ENCODE peak calls at places on chromosomes 6 and 20, in eight cellular contexts. Y is NT2/D1; O is breast epithelium; N is DND-41; J is astrocyte; D is left lung; W is CD8-positive, alpha-beta memory T cell; S is CD4-positive, CD25-positive, alpha-beta regulatory T cell. R is an unnamed sample.
A peak's percentile ranks its signal among the peaks of the same experiment; 100 is the strongest.

GRCh38 chr6:73969982-73970960 is 274.3 kb downstream of the CD109 start:
- DNase-seq in Y (no peak), O (no peak), N (no peak), J (peak; percentile 45), D (no peak), W (no peak), S (no peak), R (no peak)

GRCh38 chr6:82957171-82957894 is 108.3 kb downstream of the UBE3D start:
- DNase-seq in Y (no peak), O (no peak), N (peak; percentile 83), J (peak; percentile 22), D (no peak), W (no peak), S (no peak), R (no peak)

GRCh38 chr6:132401120-132401940 is at the start of gene MOXD1:
- DNase-seq in Y (no peak), O (no peak), N (no peak), J (no peak), D (peak; percentile 81), W (peak; percentile 1), S (no peak), R (no peak)

GRCh38 chr6:147922764-147923163 is 414.3 kb downstream of the SAMD5 start:
- DNase-seq in Y (no peak), O (no peak), N (no peak), J (no peak), D (no peak), W (no peak), S (no peak), R (no peak)

GRCh38 chr20:62739581-62740285 is 31.1 kb downstream of the NTSR1 start:
- DNase-seq in Y (no peak), O (no peak), N (no peak), J (no peak), D (peak; percentile 90), W (peak; percentile 17), S (peak; percentile 31), R (no peak)

GRCh38 chr6:87832025-87832825 is 130.2 kb upstream of the AKIRIN2 start:
- DNase-seq in Y (no peak), O (no peak), N (no peak), J (peak; percentile 19), D (no peak), W (peak; percentile 27), S (no peak), R (no peak)

GRCh38 chr6:131381694-131382093 is 191.3 kb upstream of the ARG1 start:
- DNase-seq in Y (no peak), O (no peak), N (no peak), J (no peak), D (no peak), W (no peak), S (no peak), R (no peak)

GRCh38 chr6:1313755-1314503 is 2.0 kb downstream of the FOXQ1 start:
- DNase-seq in Y (no peak), O (no peak), N (no peak), J (no peak), D (peak; percentile 87), W (no peak), S (no peak), R (no peak)

GRCh38 chr20:6121504-6121903 is 1.3 kb downstream of the FERMT1 start:
- DNase-seq in Y (no peak), O (no peak), N (no peak), J (no peak), D (no peak), W (no peak), S (no peak), R (no peak)
- H3K4me3 ChIP-seq in Y (no peak overlapping the region), O (no peak overlapping the region), N (no peak overlapping the region), J (no peak overlapping the region), D (no peak overlapping the region), W (no peak overlapping the region), S (no peak overlapping the region), R (no peak overlapping the region)

GRCh38 chr6:78390066-78390465 is 477.3 kb upstream of the IRAK1BP1 start:
- DNase-seq in Y (no peak), O (no peak), N (no peak), J (no peak), D (no peak), W (no peak), S (no peak), R (no peak)
- H3K9me3 ChIP-seq in Y (peaks cover 17% of the 10 kb centered on the region), O (peaks cover 46% of the 10 kb centered on the region), N (peaks cover 5% of the 10 kb centered on the region), J (no peaks in the 10 kb centered on the region), D (no peaks in the 10 kb centered on the region), W (peaks cover 5% of the 10 kb centered on the region), S (no peaks in the 10 kb centered on the region), R (peaks cover 4% of the 10 kb centered on the region)

DNA sequence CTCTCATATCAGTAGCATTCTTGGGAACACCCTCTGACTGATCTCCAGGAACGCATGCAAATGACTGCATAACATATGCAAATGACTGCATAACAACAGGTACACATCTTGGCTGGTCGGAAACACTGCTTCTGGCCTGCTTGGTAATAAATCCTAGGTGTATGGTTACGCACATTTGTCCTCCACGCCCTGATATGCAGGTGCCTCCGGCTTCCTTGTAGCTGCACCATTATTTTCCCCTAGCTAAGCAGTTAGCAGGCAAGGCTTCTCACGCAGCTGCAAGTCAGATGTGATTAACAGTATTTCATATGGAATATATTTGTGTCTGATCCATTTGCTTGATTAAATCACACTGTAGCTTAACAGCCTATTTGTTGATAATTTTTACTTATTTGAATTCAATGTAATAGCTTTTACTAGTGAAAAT is 5.9 kb downstream of the RPS6KA2 start:
- DNase-seq in Y (no peak), O (no peak), N (no peak), J (no peak), D (no peak), W (no peak), S (no peak), R (no peak)
- H3K4me1 ChIP-seq in Y (peaks cover 5% of the 10 kb centered on the region), O (peaks cover 13% of the 10 kb centered on the region), N (no peaks in the 10 kb centered on the region), J (peaks cover 62% of the 10 kb centered on the region), D (peaks cover 85% of the 10 kb centered on the region), W (peaks cover under 1% of the 10 kb centered on the region), S (peaks cover 7% of the 10 kb centered on the region), R (peaks cover 23% of the 10 kb centered on the region)

GRCh38 chr6:90277301-90278011 is 19.2 kb downstream of the BACH2 start:
- DNase-seq in Y (no peak), O (no peak), N (no peak), J (no peak), D (no peak), W (no peak), S (no peak), R (no peak)

GRCh38 chr6:90274481-90275030 is 22.1 kb downstream of the BACH2 start:
- DNase-seq in Y (no peak), O (peak; percentile 34), N (peak; percentile 84), J (no peak), D (no peak), W (peak; percentile 97), S (peak; percentile 79), R (no peak)

GRCh38 chr6:90273863-90274262 is 22.8 kb downstream of the BACH2 start:
- DNase-seq in Y (no peak), O (no peak), N (no peak), J (no peak), D (no peak), W (no peak), S (no peak), R (no peak)

GRCh38 chr6:90278129-90278528 is 18.5 kb downstream of the BACH2 start:
- DNase-seq in Y (no peak), O (no peak), N (no peak), J (no peak), D (no peak), W (no peak), S (no peak), R (no peak)
- H3K4me3 ChIP-seq in Y (no peak overlapping the region), O (no peak overlapping the region), N (no peak overlapping the region), J (no peak overlapping the region), D (no peak overlapping the region), W (no peak overlapping the region), S (no peak overlapping the region), R (no peak overlapping the region)